ENCODE peak calls at places on chromosomes 7 and 10, in seven cellular contexts. K is stimulated activated CD4-positive, alpha-beta T cell treated with anti-CD3 and anti-CD28 coated beads, Interleukin-12 subunit alpha, Interleukin-12 subunit beta, amount 100 ng/mL, for 48 hours; L is MCF 10A; N is cardiac fibroblast; O is GM04503; R is breast epithelium; W is COR-L47. A is an unnamed sample.

GRCh38 chr10:122291739-122292138 is 20.6 kb downstream of the BTBD16 start:
- DNase-seq in N (no peak), K (no peak), L (no peak), W (no peak), O (no peak), R (no peak), A (no peak)

GRCh38 chr7:107725138-107725740 is 18.7 kb upstream of the CBLL1 start:
- DNase-seq in L (peak), R (no peak), W (peak), K (peak), O (no peak), N (peak), A (peak)

GRCh38 chr7:152528612-152529011 is 92.8 kb upstream of the KMT2C start:
- DNase-seq in N (no peak), L (no peak), R (no peak), W (no peak), O (no peak), K (no peak), A (no peak)

GRCh38 chr10:11437391-11438241 is 173.8 kb downstream of the USP6NL start:
- DNase-seq in R (no peak), K (no peak), N (no peak), O (no peak), W (peak), L (no peak), A (no peak)

GRCh38 chr10:132207536-132208488 is 21.1 kb downstream of the DPYSL4 start:
- DNase-seq in L (no peak), K (no peak), O (no peak), R (no peak), W (no peak), N (no peak), A (no peak)

GRCh38 chr10:117441812-117442443 is 66.7 kb upstream of the PDZD8 start:
- DNase-seq in O (peak), L (peak), R (no peak), K (no peak), N (peak), W (no peak), A (no peak)

GRCh38 chr10:14889318-14889717 is 10.7 kb downstream of the SUV39H2 start:
- DNase-seq in O (no peak), N (peak), W (no peak), L (no peak), K (no peak), R (no peak), A (no peak)

GRCh38 chr10:121696854-121697253 is 98.6 kb upstream of the FGFR2 start:
- DNase-seq in W (no peak), R (no peak), O (no peak), K (peak), L (peak), N (no peak), A (no peak)

GRCh38 chr10:125038637-125039036 is 96.7 kb downstream of the ZRANB1 start:
- DNase-seq in L (peak), O (no peak), W (no peak), K (no peak), R (no peak), N (no peak), A (no peak)

GRCh38 chr7:25707733-25708132 is 444.3 kb upstream of the NFE2L3 start:
- DNase-seq in O (no peak), R (no peak), W (no peak), L (no peak), N (no peak), K (no peak), A (no peak)

GRCh38 chr10:103192451-103193106 is 493 bp downstream of the NT5C2 start:
- DNase-seq in R (peak), N (peak), K (peak), L (peak), W (peak), O (peak), A (peak)

GRCh38 chr10:4174197-4174596 is 389.2 kb upstream of the KLF6 start:
- DNase-seq in K (no peak), W (no peak), R (no peak), N (peak), L (peak), O (no peak), A (no peak)

GRCh38 chr10:32400961-32401360 is 45.0 kb upstream of the CCDC7 start:
- DNase-seq in R (no peak), K (no peak), W (no peak), L (no peak), N (no peak), O (no peak), A (no peak)

GRCh38 chr7:157250605-157251228 is 86.1 kb upstream of the DNAJB6 start:
- DNase-seq in O (peak), R (no peak), W (peak), K (peak), N (peak), L (peak), A (no peak)

GRCh38 chr10:96890172-96890513 is 58.0 kb downstream of the LCOR start:
- DNase-seq in K (no peak), R (no peak), O (no peak), N (no peak), L (peak), W (no peak), A (no peak)